ENCODE peak calls at places on chromosomes 12 and 14, in four cellular contexts. K is GM12878, P is iPS DF 6.9, W is lung. D is an unnamed sample. For H3K36me3, the result is how much of the 10 kb centered on the place peaks cover.

GRCh38 chr12:94873368-94874085 is 130.0 kb downstream of the NDUFA12 start:
- DNase-seq in K (no peak), W (no peak), P (no peak), D (peak)

GRCh38 chr12:109716512-109717389 is 3.1 kb downstream of the FAM222A start:
- DNase-seq in P (no peak), W (no peak), K (no peak), D (no peak)

GRCh38 chr14:98946995-98947394 is 325.0 kb downstream of the BCL11B start:
- DNase-seq in P (no peak), W (no peak), K (no peak), D (peak)

GRCh38 chr14:51846631-51847488 is 13.6 kb upstream of the GNG2 start:
- DNase-seq in P (peak), W (peak), K (peak), D (peak)

GRCh38 chr12:108629824-108630476 is 3.7 kb downstream of the SELPLG start:
- DNase-seq in W (peak), K (no peak), P (no peak), D (peak)

GRCh38 chr14:52241102-52241793 is 26.2 kb upstream of the PTGDR start:
- DNase-seq in W (no peak), K (no peak), P (no peak), D (no peak)

GRCh38 chr12:15356831-15357456 is 34.6 kb downstream of the PTPRO start:
- DNase-seq in K (no peak), W (no peak), P (no peak), D (peak)

GRCh38 chr12:12439636-12440035 is 82.8 kb downstream of the BORCS5 start:
- DNase-seq in W (no peak), P (no peak), K (no peak), D (no peak)

GRCh38 chr14:90759370-90760054 is 56.7 kb downstream of the TTC7B start:
- DNase-seq in W (no peak), K (no peak), P (no peak), D (no peak)

GRCh38 chr14:30295980-30296379 is 263.0 kb upstream of the G2E3 start:
- DNase-seq in K (no peak), P (no peak), W (peak), D (no peak)

GRCh38 chr12:107400686-107401447 is 284.7 kb upstream of the PWP1 start:
- DNase-seq in W (no peak), K (no peak), P (no peak), D (no peak)

GRCh38 chr12:225012-225411 is 11.1 kb upstream of the SLC6A12 start:
- DNase-seq in W (no peak), K (no peak), P (no peak), D (no peak)

GRCh38 chr14:24052656-24053547 is 1.1 kb downstream of the CARMIL3 start:
- DNase-seq in W (no peak), P (no peak), K (no peak), D (peak)

GRCh38 chr12:114167431-114167830 is 201.3 kb upstream of the RBM19 start:
- DNase-seq in K (no peak), W (no peak), P (no peak), D (no peak)

GRCh38 chr14:96091149-96091693 is 52.1 kb downstream of the C14orf132 start:
- DNase-seq in P (no peak), K (no peak), W (no peak), D (peak)

GRCh38 chr14:20866963-20867362 is 24.2 kb upstream of the RNASE3 start:
- DNase-seq in P (no peak), W (no peak), K (no peak), D (peak)

GRCh38 chr12:102963796-102964195 is 6.3 kb downstream of the ASCL1 start:
- DNase-seq in W (no peak), K (no peak), P (no peak), D (no peak)

GRCh38 chr12:25852792-25853191 is 105.7 kb upstream of the RASSF8 start:
- DNase-seq in K (no peak), W (no peak), P (no peak), D (no peak)

GRCh38 chr12:80838708-80839107 is 99.0 kb downstream of the LIN7A start:
- DNase-seq in K (no peak), W (peak), P (no peak), D (peak)

DNA sequence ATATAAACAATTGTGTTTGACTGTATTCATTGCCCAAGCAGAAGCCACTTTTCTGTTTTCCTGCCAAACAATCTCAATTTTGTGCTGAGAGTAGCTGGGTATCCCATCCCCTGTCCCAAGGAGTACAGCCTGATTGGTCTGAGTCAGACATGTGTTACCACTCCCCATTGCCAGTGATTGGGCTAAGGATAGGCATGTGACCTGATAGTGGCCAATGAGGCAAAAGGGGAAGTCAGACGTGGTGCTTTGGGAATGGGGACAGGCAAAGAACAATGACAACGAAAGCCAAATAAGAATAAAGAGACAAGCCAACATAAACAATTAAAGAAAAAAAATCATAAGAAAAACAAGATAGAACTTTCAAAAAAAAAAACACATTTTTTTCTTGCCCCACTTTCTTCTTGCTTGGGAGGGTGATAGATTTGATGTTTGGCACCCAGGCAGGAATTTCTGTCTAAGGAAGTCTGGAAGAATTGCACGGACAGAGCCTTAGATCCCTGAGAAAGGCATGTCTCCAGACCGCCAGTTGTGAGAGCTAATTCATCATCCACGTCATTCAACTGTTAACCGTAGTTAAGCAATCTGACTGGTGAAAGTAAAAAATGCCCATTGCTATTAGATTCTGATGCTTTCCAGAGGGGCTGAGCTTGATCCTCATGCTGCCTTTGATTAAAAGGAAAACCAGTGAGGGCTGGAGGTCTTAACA is 626.6 kb upstream of the TMEM132C start:
- DNase-seq in W (no peak), P (no peak), K (no peak), D (no peak)
- H3K4me3 ChIP-seq in W (no peak), P (no peak), K (no peak), D (no peak)

GRCh38 chr14:104072586-104072985 is 12.9 kb upstream of the ASPG start:
- DNase-seq in W (no peak), K (no peak), P (no peak), D (no peak)
- H3K36me3 ChIP-seq in W (under half), K (under half), P (under half), D (under half)

DNA sequence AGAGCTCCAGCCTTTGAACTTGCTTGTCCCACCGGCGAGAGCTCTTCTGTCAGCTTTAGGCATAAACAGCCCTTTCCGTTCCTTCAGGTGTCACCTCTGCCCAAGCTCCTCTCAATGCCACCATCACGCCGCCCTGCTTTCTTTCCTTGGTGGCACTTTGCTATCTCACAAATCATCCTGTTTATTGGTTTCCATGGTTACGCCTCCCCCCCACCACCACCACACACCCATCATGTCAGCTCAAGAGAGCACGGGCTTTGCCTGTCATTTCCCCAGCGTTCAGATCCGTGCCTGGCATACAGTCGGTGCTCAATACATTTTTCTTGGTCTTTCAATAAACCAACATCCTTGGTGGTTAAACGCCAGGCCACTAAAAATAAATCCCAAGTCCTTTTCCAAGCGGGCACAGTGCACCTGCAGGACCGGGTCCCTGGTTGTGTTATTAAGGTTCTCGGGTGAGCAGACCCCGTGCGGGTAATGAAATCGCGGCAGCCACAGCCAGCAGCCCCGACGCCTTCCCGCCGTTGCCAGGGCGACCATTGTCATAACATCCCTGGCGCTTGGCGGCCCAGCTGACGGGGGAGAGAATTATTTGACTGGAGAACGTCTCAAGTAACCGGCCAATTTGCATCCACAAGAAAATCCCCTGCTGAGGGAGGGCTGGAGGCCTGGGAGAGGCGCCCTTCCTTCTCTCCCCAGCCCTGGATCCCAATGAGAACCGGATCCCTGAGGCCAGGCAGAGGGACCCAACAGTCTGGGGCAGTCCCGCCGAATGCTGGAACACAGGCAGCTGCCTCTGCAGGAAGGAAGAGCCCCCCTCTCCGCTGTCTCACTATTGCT is 92.9 kb downstream of the KSR2 start:
- DNase-seq in P (peak), K (no peak), W (no peak), D (peak)
- H3K4me3 ChIP-seq in P (no peak), K (no peak), W (no peak), D (no peak)

GRCh38 chr12:62606654-62607053 is 140.0 kb downstream of the MON2 start:
- DNase-seq in P (no peak), W (no peak), K (no peak), D (no peak)

GRCh38 chr12:62604373-62604772 is 137.7 kb downstream of the MON2 start:
- DNase-seq in W (no peak), K (no peak), P (no peak), D (no peak)

GRCh38 chr12:62603811-62604098 is 137.1 kb downstream of the MON2 start:
- DNase-seq in K (no peak), W (no peak), P (no peak), D (no peak)

GRCh38 chr12:62604856-62605255 is 138.2 kb downstream of the MON2 start:
- DNase-seq in W (no peak), P (no peak), K (no peak), D (no peak)

GRCh38 chr12:62605972-62606371 is 139.3 kb downstream of the MON2 start:
- DNase-seq in P (no peak), W (no peak), K (no peak), D (no peak)
- H3K36me3 ChIP-seq in P (under half), W (under half), K (under half), D (under half)

DNA sequence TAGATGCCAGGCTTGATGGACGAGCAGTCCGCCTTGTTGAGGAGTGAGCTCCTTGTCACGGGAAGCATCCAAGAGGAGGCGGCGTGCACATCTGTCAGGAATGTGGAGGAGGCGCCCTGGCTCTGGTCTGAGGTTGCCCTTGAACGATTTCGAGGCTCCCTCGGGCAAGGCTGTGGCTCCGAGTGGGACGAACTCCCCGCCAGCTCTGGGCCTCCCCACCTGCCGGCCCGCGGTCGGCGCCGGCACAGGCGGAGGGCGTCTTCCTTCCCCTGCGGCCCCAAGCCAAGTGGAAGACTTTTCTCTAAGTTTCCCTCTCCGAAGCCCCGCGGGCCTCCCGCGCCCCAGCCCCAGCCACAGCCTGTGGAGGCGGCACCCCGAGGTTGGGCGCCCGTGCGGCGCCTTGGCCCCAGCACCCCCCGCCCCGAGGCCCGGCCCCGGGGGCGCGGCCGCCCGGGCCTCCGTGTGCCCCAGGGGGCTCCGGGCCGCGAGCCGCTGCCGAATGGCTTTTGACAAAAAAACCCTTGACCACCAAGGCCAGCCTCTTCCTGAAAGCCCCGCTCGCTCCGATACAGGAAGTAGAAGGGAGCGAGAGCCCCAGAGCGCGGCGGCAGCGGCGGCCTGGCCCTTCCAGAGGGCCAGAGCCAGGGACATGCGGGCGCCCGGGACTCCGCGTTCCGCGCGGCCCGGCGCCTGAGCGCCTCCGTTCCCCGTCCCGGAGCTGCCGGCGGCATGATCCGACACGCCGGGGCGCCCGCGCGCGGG is at the start of gene RIN3:
- DNase-seq in W (peak), K (no peak), P (no peak), D (peak)
- H3K4me3 ChIP-seq in W (peak), K (peak), P (peak), D (peak)

D was measured in endodermal cell.